ENCODE peak calls at places on chromosomes 12 and 14, in ten cellular contexts. One of them, this sample, is unnamed.

GRCh38 chr12:12010277-12011031 is 60.3 kb upstream of the BCL2L14 start:
- DNase-seq in GM04504: no peak
- DNase-seq in stimulated activated CD4-positive, alpha-beta T cell treated with anti-CD3 and anti-CD28 coated beads, Interleukin-1b, Interleukin-23, amount 100 ng/mL, for 1 hour: no peak
- DNase-seq in NCI-H1105 treated with DMSO at 0.1 percent for 48 hours: no peak
- DNase-seq in T-cell: no peak
- DNase-seq in frontal cortex: peak
- DNase-seq in HT1080: peak
- DNase-seq in WTC11: no peak
- DNase-seq in tibial artery: peak
- DNase-seq in NCI-H748 treated with DMSO at 0.1 percent for 48 hours: no peak
- DNase-seq in this sample: no peak

GRCh38 chr12:56128669-56129209 is 672 bp downstream of the ESYT1 start:
- DNase-seq in frontal cortex: no peak
- DNase-seq in T-cell: no peak
- DNase-seq in NCI-H1105 treated with DMSO at 0.1 percent for 48 hours: no peak
- DNase-seq in HT1080: peak
- DNase-seq in NCI-H748 treated with DMSO at 0.1 percent for 48 hours: no peak
- DNase-seq in GM04504: no peak
- DNase-seq in stimulated activated CD4-positive, alpha-beta T cell treated with anti-CD3 and anti-CD28 coated beads, Interleukin-1b, Interleukin-23, amount 100 ng/mL, for 1 hour: no peak
- DNase-seq in WTC11: no peak
- DNase-seq in tibial artery: peak
- DNase-seq in this sample: no peak

GRCh38 chr12:122203968-122204828 is 689 bp downstream of the B3GNT4 start:
- DNase-seq in tibial artery: peak
- DNase-seq in stimulated activated CD4-positive, alpha-beta T cell treated with anti-CD3 and anti-CD28 coated beads, Interleukin-1b, Interleukin-23, amount 100 ng/mL, for 1 hour: no peak
- DNase-seq in NCI-H1105 treated with DMSO at 0.1 percent for 48 hours: no peak
- DNase-seq in frontal cortex: no peak
- DNase-seq in WTC11: peak
- DNase-seq in NCI-H748 treated with DMSO at 0.1 percent for 48 hours: no peak
- DNase-seq in HT1080: no peak
- DNase-seq in GM04504: no peak
- DNase-seq in T-cell: peak
- DNase-seq in this sample: no peak

GRCh38 chr12:96094201-96094600 is 58.8 kb upstream of the LTA4H start:
- DNase-seq in NCI-H748 treated with DMSO at 0.1 percent for 48 hours: peak
- DNase-seq in WTC11: peak
- DNase-seq in tibial artery: no peak
- DNase-seq in frontal cortex: no peak
- DNase-seq in stimulated activated CD4-positive, alpha-beta T cell treated with anti-CD3 and anti-CD28 coated beads, Interleukin-1b, Interleukin-23, amount 100 ng/mL, for 1 hour: no peak
- DNase-seq in HT1080: peak
- DNase-seq in T-cell: no peak
- DNase-seq in NCI-H1105 treated with DMSO at 0.1 percent for 48 hours: no peak
- DNase-seq in GM04504: peak
- DNase-seq in this sample: peak

GRCh38 chr12:24404086-24404815 is 454.8 kb upstream of the SOX5 start:
- DNase-seq in NCI-H748 treated with DMSO at 0.1 percent for 48 hours: no peak
- DNase-seq in stimulated activated CD4-positive, alpha-beta T cell treated with anti-CD3 and anti-CD28 coated beads, Interleukin-1b, Interleukin-23, amount 100 ng/mL, for 1 hour: no peak
- DNase-seq in T-cell: no peak
- DNase-seq in tibial artery: no peak
- DNase-seq in NCI-H1105 treated with DMSO at 0.1 percent for 48 hours: no peak
- DNase-seq in HT1080: no peak
- DNase-seq in WTC11: no peak
- DNase-seq in frontal cortex: no peak
- DNase-seq in GM04504: no peak
- DNase-seq in this sample: no peak

GRCh38 chr12:122902854-122903703 is 7.2 kb upstream of the VPS37B start:
- DNase-seq in stimulated activated CD4-positive, alpha-beta T cell treated with anti-CD3 and anti-CD28 coated beads, Interleukin-1b, Interleukin-23, amount 100 ng/mL, for 1 hour: no peak
- DNase-seq in NCI-H1105 treated with DMSO at 0.1 percent for 48 hours: no peak
- DNase-seq in T-cell: no peak
- DNase-seq in GM04504: no peak
- DNase-seq in HT1080: no peak
- DNase-seq in tibial artery: no peak
- DNase-seq in WTC11: no peak
- DNase-seq in frontal cortex: no peak
- DNase-seq in NCI-H748 treated with DMSO at 0.1 percent for 48 hours: no peak
- DNase-seq in this sample: no peak

GRCh38 chr12:16515666-16516065 is 90.3 kb downstream of the LMO3 start:
- DNase-seq in T-cell: no peak
- DNase-seq in frontal cortex: no peak
- DNase-seq in GM04504: peak
- DNase-seq in tibial artery: no peak
- DNase-seq in HT1080: peak
- DNase-seq in WTC11: no peak
- DNase-seq in NCI-H1105 treated with DMSO at 0.1 percent for 48 hours: no peak
- DNase-seq in stimulated activated CD4-positive, alpha-beta T cell treated with anti-CD3 and anti-CD28 coated beads, Interleukin-1b, Interleukin-23, amount 100 ng/mL, for 1 hour: no peak
- DNase-seq in NCI-H748 treated with DMSO at 0.1 percent for 48 hours: no peak
- DNase-seq in this sample: no peak

GRCh38 chr12:58463050-58463449 is 457.3 kb downstream of the LRIG3 start:
- DNase-seq in NCI-H748 treated with DMSO at 0.1 percent for 48 hours: no peak
- DNase-seq in T-cell: no peak
- DNase-seq in WTC11: no peak
- DNase-seq in stimulated activated CD4-positive, alpha-beta T cell treated with anti-CD3 and anti-CD28 coated beads, Interleukin-1b, Interleukin-23, amount 100 ng/mL, for 1 hour: no peak
- DNase-seq in NCI-H1105 treated with DMSO at 0.1 percent for 48 hours: no peak
- DNase-seq in tibial artery: no peak
- DNase-seq in GM04504: no peak
- DNase-seq in HT1080: no peak
- DNase-seq in frontal cortex: no peak
- DNase-seq in this sample: no peak

GRCh38 chr14:105859717-105860614 is 333.6 kb downstream of the TMEM121 start:
- DNase-seq in GM04504: no peak
- DNase-seq in HT1080: no peak
- DNase-seq in NCI-H748 treated with DMSO at 0.1 percent for 48 hours: no peak
- DNase-seq in T-cell: peak
- DNase-seq in WTC11: no peak
- DNase-seq in frontal cortex: no peak
- DNase-seq in NCI-H1105 treated with DMSO at 0.1 percent for 48 hours: no peak
- DNase-seq in stimulated activated CD4-positive, alpha-beta T cell treated with anti-CD3 and anti-CD28 coated beads, Interleukin-1b, Interleukin-23, amount 100 ng/mL, for 1 hour: no peak
- DNase-seq in tibial artery: no peak
- DNase-seq in this sample: no peak

GRCh38 chr12:102029148-102029547 is 32.6 kb downstream of the WASHC3 start:
- DNase-seq in T-cell: no peak
- DNase-seq in NCI-H1105 treated with DMSO at 0.1 percent for 48 hours: no peak
- DNase-seq in NCI-H748 treated with DMSO at 0.1 percent for 48 hours: no peak
- DNase-seq in tibial artery: no peak
- DNase-seq in GM04504: no peak
- DNase-seq in WTC11: no peak
- DNase-seq in stimulated activated CD4-positive, alpha-beta T cell treated with anti-CD3 and anti-CD28 coated beads, Interleukin-1b, Interleukin-23, amount 100 ng/mL, for 1 hour: no peak
- DNase-seq in HT1080: no peak
- DNase-seq in frontal cortex: no peak
- DNase-seq in this sample: no peak

GRCh38 chr12:132582582-132583279 is 27.7 kb downstream of the LRCOL1 start:
- DNase-seq in T-cell: no peak
- DNase-seq in NCI-H1105 treated with DMSO at 0.1 percent for 48 hours: no peak
- DNase-seq in frontal cortex: no peak
- DNase-seq in tibial artery: no peak
- DNase-seq in NCI-H748 treated with DMSO at 0.1 percent for 48 hours: no peak
- DNase-seq in WTC11: no peak
- DNase-seq in stimulated activated CD4-positive, alpha-beta T cell treated with anti-CD3 and anti-CD28 coated beads, Interleukin-1b, Interleukin-23, amount 100 ng/mL, for 1 hour: no peak
- DNase-seq in GM04504: no peak
- DNase-seq in HT1080: no peak
- DNase-seq in this sample: no peak

GRCh38 chr12:6306599-6307220 is 3.8 kb upstream of the PLEKHG6 start:
- DNase-seq in stimulated activated CD4-positive, alpha-beta T cell treated with anti-CD3 and anti-CD28 coated beads, Interleukin-1b, Interleukin-23, amount 100 ng/mL, for 1 hour: no peak
- DNase-seq in frontal cortex: no peak
- DNase-seq in HT1080: no peak
- DNase-seq in GM04504: no peak
- DNase-seq in WTC11: no peak
- DNase-seq in NCI-H748 treated with DMSO at 0.1 percent for 48 hours: no peak
- DNase-seq in tibial artery: no peak
- DNase-seq in T-cell: no peak
- DNase-seq in NCI-H1105 treated with DMSO at 0.1 percent for 48 hours: no peak
- DNase-seq in this sample: no peak

GRCh38 chr14:72416892-72417291 is 477.0 kb downstream of the DPF3 start:
- DNase-seq in HT1080: no peak
- DNase-seq in T-cell: no peak
- DNase-seq in GM04504: no peak
- DNase-seq in stimulated activated CD4-positive, alpha-beta T cell treated with anti-CD3 and anti-CD28 coated beads, Interleukin-1b, Interleukin-23, amount 100 ng/mL, for 1 hour: no peak
- DNase-seq in frontal cortex: no peak
- DNase-seq in tibial artery: no peak
- DNase-seq in NCI-H1105 treated with DMSO at 0.1 percent for 48 hours: peak
- DNase-seq in WTC11: no peak
- DNase-seq in NCI-H748 treated with DMSO at 0.1 percent for 48 hours: peak
- DNase-seq in this sample: no peak

GRCh38 chr14:51859136-51859535 is 1.3 kb upstream of the GNG2 start:
- DNase-seq in WTC11: no peak
- DNase-seq in HT1080: no peak
- DNase-seq in frontal cortex: no peak
- DNase-seq in NCI-H748 treated with DMSO at 0.1 percent for 48 hours: no peak
- DNase-seq in NCI-H1105 treated with DMSO at 0.1 percent for 48 hours: no peak
- DNase-seq in T-cell: no peak
- DNase-seq in stimulated activated CD4-positive, alpha-beta T cell treated with anti-CD3 and anti-CD28 coated beads, Interleukin-1b, Interleukin-23, amount 100 ng/mL, for 1 hour: no peak
- DNase-seq in tibial artery: no peak
- DNase-seq in GM04504: no peak
- DNase-seq in this sample: no peak

GRCh38 chr14:76937181-76938091 is 91.1 kb downstream of the IRF2BPL start:
- DNase-seq in stimulated activated CD4-positive, alpha-beta T cell treated with anti-CD3 and anti-CD28 coated beads, Interleukin-1b, Interleukin-23, amount 100 ng/mL, for 1 hour: no peak
- DNase-seq in GM04504: peak
- DNase-seq in HT1080: peak
- DNase-seq in frontal cortex: peak
- DNase-seq in T-cell: no peak
- DNase-seq in WTC11: no peak
- DNase-seq in NCI-H748 treated with DMSO at 0.1 percent for 48 hours: peak
- DNase-seq in tibial artery: peak
- DNase-seq in NCI-H1105 treated with DMSO at 0.1 percent for 48 hours: peak
- DNase-seq in this sample: no peak

GRCh38 chr14:30558675-30559555 is at the start of gene G2E3:
- DNase-seq in HT1080: peak
- DNase-seq in stimulated activated CD4-positive, alpha-beta T cell treated with anti-CD3 and anti-CD28 coated beads, Interleukin-1b, Interleukin-23, amount 100 ng/mL, for 1 hour: peak
- DNase-seq in GM04504: peak
- DNase-seq in NCI-H748 treated with DMSO at 0.1 percent for 48 hours: peak
- DNase-seq in frontal cortex: peak
- DNase-seq in T-cell: peak
- DNase-seq in tibial artery: peak
- DNase-seq in NCI-H1105 treated with DMSO at 0.1 percent for 48 hours: peak
- DNase-seq in WTC11: peak
- DNase-seq in this sample: peak

GRCh38 chr14:95356245-95356850 is 36.6 kb upstream of the CLMN start:
- DNase-seq in NCI-H748 treated with DMSO at 0.1 percent for 48 hours: no peak
- DNase-seq in T-cell: no peak
- DNase-seq in GM04504: no peak
- DNase-seq in tibial artery: no peak
- DNase-seq in HT1080: no peak
- DNase-seq in NCI-H1105 treated with DMSO at 0.1 percent for 48 hours: no peak
- DNase-seq in frontal cortex: no peak
- DNase-seq in stimulated activated CD4-positive, alpha-beta T cell treated with anti-CD3 and anti-CD28 coated beads, Interleukin-1b, Interleukin-23, amount 100 ng/mL, for 1 hour: no peak
- DNase-seq in WTC11: no peak
- DNase-seq in this sample: no peak

GRCh38 chr14:63677891-63678379 is 36.3 kb upstream of the WDR89 start:
- DNase-seq in frontal cortex: no peak
- DNase-seq in T-cell: no peak
- DNase-seq in HT1080: peak
- DNase-seq in NCI-H748 treated with DMSO at 0.1 percent for 48 hours: no peak
- DNase-seq in NCI-H1105 treated with DMSO at 0.1 percent for 48 hours: no peak
- DNase-seq in WTC11: no peak
- DNase-seq in GM04504: peak
- DNase-seq in stimulated activated CD4-positive, alpha-beta T cell treated with anti-CD3 and anti-CD28 coated beads, Interleukin-1b, Interleukin-23, amount 100 ng/mL, for 1 hour: no peak
- DNase-seq in tibial artery: no peak
- DNase-seq in this sample: no peak

GRCh38 chr12:53299101-53299453 is 418 bp upstream of the MYG1 start:
- DNase-seq in NCI-H1105 treated with DMSO at 0.1 percent for 48 hours: no peak
- DNase-seq in stimulated activated CD4-positive, alpha-beta T cell treated with anti-CD3 and anti-CD28 coated beads, Interleukin-1b, Interleukin-23, amount 100 ng/mL, for 1 hour: no peak
- DNase-seq in NCI-H748 treated with DMSO at 0.1 percent for 48 hours: no peak
- DNase-seq in T-cell: no peak
- DNase-seq in WTC11: no peak
- DNase-seq in GM04504: no peak
- DNase-seq in tibial artery: no peak
- DNase-seq in HT1080: peak
- DNase-seq in frontal cortex: no peak
- DNase-seq in this sample: no peak

GRCh38 chr12:85794551-85794950 is 41.7 kb downstream of the RASSF9 start:
- DNase-seq in tibial artery: no peak
- DNase-seq in HT1080: peak
- DNase-seq in NCI-H748 treated with DMSO at 0.1 percent for 48 hours: no peak
- DNase-seq in NCI-H1105 treated with DMSO at 0.1 percent for 48 hours: no peak
- DNase-seq in GM04504: no peak
- DNase-seq in frontal cortex: no peak
- DNase-seq in stimulated activated CD4-positive, alpha-beta T cell treated with anti-CD3 and anti-CD28 coated beads, Interleukin-1b, Interleukin-23, amount 100 ng/mL, for 1 hour: no peak
- DNase-seq in T-cell: no peak
- DNase-seq in WTC11: no peak
- DNase-seq in this sample: no peak